ENCODE peak calls at places on chromosomes 6 and 20, in five cellular contexts. One of them, this sample, is unnamed.

GRCh38 chr20:64024141-64024990 is 11.6 kb upstream of the C20orf204 start:
- DNase-seq in HCT116: no peak
- DNase-seq in GM12878: no peak
- DNase-seq in H1: no peak
- DNase-seq in K562: no peak
- DNase-seq in this sample: no peak

GRCh38 chr6:42239736-42240375 is 22.2 kb upstream of the MRPS10 start:
- DNase-seq in HCT116: no peak
- DNase-seq in GM12878: no peak
- DNase-seq in H1: no peak
- DNase-seq in K562: no peak
- DNase-seq in this sample: no peak

GRCh38 chr20:47310729-47311128 is 45.8 kb downstream of the ZMYND8 start:
- DNase-seq in HCT116: no peak
- DNase-seq in GM12878: no peak
- DNase-seq in H1: no peak
- DNase-seq in K562: no peak
- DNase-seq in this sample: no peak

GRCh38 chr6:157885211-157885788 is 62.3 kb downstream of the SNX9 start:
- DNase-seq in HCT116: no peak
- DNase-seq in GM12878: no peak
- DNase-seq in H1: no peak
- DNase-seq in K562: no peak
- DNase-seq in this sample: no peak

GRCh38 chr20:13736792-13737191 is 47.9 kb downstream of the ESF1 start:
- DNase-seq in HCT116: no peak
- DNase-seq in GM12878: no peak
- DNase-seq in H1: no peak
- DNase-seq in K562: no peak
- DNase-seq in this sample: no peak

GRCh38 chr6:17469006-17469972 is 75.9 kb downstream of the CAP2 start:
- DNase-seq in HCT116: no peak
- DNase-seq in GM12878: no peak
- DNase-seq in H1: peak
- DNase-seq in K562: no peak
- DNase-seq in this sample: no peak

GRCh38 chr20:15867017-15867416 is 706.2 kb downstream of the KIF16B start:
- DNase-seq in HCT116: no peak
- DNase-seq in GM12878: no peak
- DNase-seq in H1: no peak
- DNase-seq in K562: no peak
- DNase-seq in this sample: no peak

GRCh38 chr20:836188-836587 is 2.7 kb downstream of the FAM110A start:
- DNase-seq in HCT116: no peak
- DNase-seq in GM12878: no peak
- DNase-seq in H1: no peak
- DNase-seq in K562: no peak
- DNase-seq in this sample: no peak

GRCh38 chr6:27157461-27158315 is 89.8 kb upstream of the PRSS16 start:
- DNase-seq in HCT116: peak
- DNase-seq in GM12878: peak
- DNase-seq in H1: peak
- DNase-seq in K562: peak
- DNase-seq in this sample: peak

GRCh38 chr6:92174398-92175073 is 1244.8 kb downstream of the EPHA7 start:
- DNase-seq in HCT116: no peak
- DNase-seq in GM12878: no peak
- DNase-seq in H1: no peak
- DNase-seq in K562: no peak
- DNase-seq in this sample: no peak
- TF ChIP-seq JUND in HCT116: no peak
- TF ChIP-seq JUND in GM12878: no peak
- TF ChIP-seq JUND in H1: no peak
- TF ChIP-seq JUND in K562: no peak
- TF ChIP-seq JUND in this sample: no peak

GRCh38 chr6:130365166-130366010 is 429 bp upstream of the TMEM200A start:
- DNase-seq in HCT116: peak
- DNase-seq in GM12878: no peak
- DNase-seq in H1: peak
- DNase-seq in K562: peak
- DNase-seq in this sample: no peak
- TF ChIP-seq JUND in HCT116: no peak
- TF ChIP-seq JUND in GM12878: no peak
- TF ChIP-seq JUND in H1: no peak
- TF ChIP-seq JUND in K562: no peak
- TF ChIP-seq JUND in this sample: no peak

DNA sequence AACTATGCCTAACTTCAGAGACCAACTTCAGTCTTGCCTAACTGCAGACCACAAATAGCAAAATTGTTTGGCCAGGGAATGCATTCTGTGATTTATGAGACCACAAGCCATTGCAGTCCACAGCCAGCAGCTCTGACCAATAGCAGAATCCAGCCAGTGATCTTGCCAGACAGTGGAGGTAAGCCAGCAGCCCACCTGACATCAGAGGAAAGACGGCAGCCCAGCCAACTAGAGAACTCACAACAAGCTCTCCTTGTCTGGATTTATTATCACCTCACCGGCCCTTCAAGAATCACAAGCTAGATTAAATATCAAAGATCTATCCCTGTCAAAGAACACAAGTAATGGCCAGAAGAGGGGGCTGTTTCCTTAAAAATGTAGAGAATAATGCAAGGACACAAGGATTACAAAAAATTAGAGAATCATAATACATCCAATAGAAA is 66.5 kb upstream of the SLC35F1 start:
- DNase-seq in HCT116: peak
- DNase-seq in GM12878: no peak
- DNase-seq in H1: no peak
- DNase-seq in K562: peak
- DNase-seq in this sample: no peak
- TF ChIP-seq JUND in HCT116: no peak
- TF ChIP-seq JUND in GM12878: no peak
- TF ChIP-seq JUND in H1: no peak
- TF ChIP-seq JUND in K562: no peak
- TF ChIP-seq JUND in this sample: no peak

GRCh38 chr20:51547951-51548350 is 5.4 kb upstream of the NFATC2 start:
- DNase-seq in HCT116: no peak
- DNase-seq in GM12878: no peak
- DNase-seq in H1: no peak
- DNase-seq in K562: no peak
- DNase-seq in this sample: no peak

GRCh38 chr20:51542033-51542893 is at the start of gene NFATC2:
- DNase-seq in HCT116: no peak
- DNase-seq in GM12878: no peak
- DNase-seq in H1: peak
- DNase-seq in K562: peak
- DNase-seq in this sample: peak

GRCh38 chr20:51549474-51549873 is 7.0 kb upstream of the NFATC2 start:
- DNase-seq in HCT116: no peak
- DNase-seq in GM12878: no peak
- DNase-seq in H1: no peak
- DNase-seq in K562: no peak
- DNase-seq in this sample: no peak

GRCh38 chr20:51542894-51543788 is 622 bp upstream of the NFATC2 start:
- DNase-seq in HCT116: no peak
- DNase-seq in GM12878: no peak
- DNase-seq in H1: no peak
- DNase-seq in K562: no peak
- DNase-seq in this sample: no peak

GRCh38 chr20:51545515-51545914 is 3.0 kb upstream of the NFATC2 start:
- DNase-seq in HCT116: no peak
- DNase-seq in GM12878: no peak
- DNase-seq in H1: no peak
- DNase-seq in K562: no peak
- DNase-seq in this sample: no peak
- TF ChIP-seq JUND in HCT116: no peak
- TF ChIP-seq JUND in GM12878: no peak
- TF ChIP-seq JUND in H1: no peak
- TF ChIP-seq JUND in K562: no peak
- TF ChIP-seq JUND in this sample: no peak

DNA sequence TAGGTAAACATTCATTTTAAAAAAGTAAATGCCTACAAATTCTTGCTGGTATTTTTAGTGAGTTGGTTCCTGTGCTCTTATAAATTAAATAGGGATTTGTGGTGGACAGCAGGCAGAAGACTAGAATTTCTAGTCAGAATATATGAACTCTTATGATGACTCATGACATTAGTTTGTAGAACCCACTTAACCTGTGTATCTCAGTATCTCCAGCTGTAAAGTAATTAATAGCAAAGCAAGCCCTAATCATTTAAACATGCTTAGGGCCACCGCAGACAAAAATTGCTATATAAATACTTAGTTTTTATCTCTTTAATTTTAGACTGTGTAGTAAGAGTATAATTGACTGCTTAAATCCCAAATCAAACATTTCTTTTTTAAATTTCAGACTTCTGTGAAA is 2.4 kb downstream of the FAM135A start:
- DNase-seq in HCT116: no peak
- DNase-seq in GM12878: no peak
- DNase-seq in H1: no peak
- DNase-seq in K562: no peak
- DNase-seq in this sample: no peak
- TF ChIP-seq JUND in HCT116: no peak
- TF ChIP-seq JUND in GM12878: no peak
- TF ChIP-seq JUND in H1: no peak
- TF ChIP-seq JUND in K562: no peak
- TF ChIP-seq JUND in this sample: no peak

GRCh38 chr6:9516207-9516606 is 898.7 kb downstream of the TFAP2A start:
- DNase-seq in HCT116: peak
- DNase-seq in GM12878: no peak
- DNase-seq in H1: peak
- DNase-seq in K562: no peak
- DNase-seq in this sample: peak
- TF ChIP-seq JUND in HCT116: peak
- TF ChIP-seq JUND in GM12878: no peak
- TF ChIP-seq JUND in H1: no peak
- TF ChIP-seq JUND in K562: no peak
- TF ChIP-seq JUND in this sample: no peak

This sample was measured in T47D.